ENCODE peak calls at places on chromosomes 2 and 18, in ten cellular contexts. T is lower lobe of right lung; P is psoas muscle; Z is CD8-positive, alpha-beta T cell; M is thoracic aorta; E is mesenchymal stem cell; S is Peyer's patch; B is spleen; F is PC-9; N is cardiac muscle cell. K is an unnamed sample.

GRCh38 chr2:150259746-150260145 is 227.7 kb downstream of the RND3 start:
- DNase-seq in T (no peak), P (no peak), Z (no peak), M (no peak), E (peak), S (no peak), B (no peak), F (no peak), N (no peak), K (no peak)

GRCh38 chr2:129775941-129776653 is 203.4 kb upstream of the RAB6C start:
- DNase-seq in T (no peak), P (no peak), Z (no peak), M (no peak), E (no peak), S (no peak), B (no peak), F (no peak), N (no peak), K (no peak)

GRCh38 chr2:101463885-101464653 is 10.8 kb downstream of the RFX8 start:
- DNase-seq in T (no peak), P (no peak), Z (no peak), M (no peak), E (peak), S (no peak), B (no peak), F (no peak), N (peak), K (no peak)

GRCh38 chr2:61421611-61422010 is 49.3 kb downstream of the USP34 start:
- DNase-seq in T (no peak), P (no peak), Z (no peak), M (no peak), E (no peak), S (peak), B (no peak), F (no peak), N (no peak), K (no peak)

GRCh38 chr2:186780701-186781316 is 68.2 kb downstream of the ZSWIM2 start:
- DNase-seq in T (no peak), P (no peak), Z (no peak), M (no peak), E (no peak), S (no peak), B (no peak), F (no peak), N (peak), K (no peak)

GRCh38 chr18:6297875-6298274 is 116.8 kb downstream of the L3MBTL4 start:
- DNase-seq in T (no peak), P (no peak), Z (no peak), M (no peak), E (no peak), S (no peak), B (no peak), F (no peak), N (no peak), K (no peak)

GRCh38 chr2:30780776-30781330 is 26.4 kb downstream of the CAPN13 start:
- DNase-seq in T (no peak), P (no peak), Z (no peak), M (no peak), E (no peak), S (no peak), B (no peak), F (no peak), N (no peak), K (no peak)

GRCh38 chr2:74576830-74577229 is 22.3 kb downstream of the DOK1 start:
- DNase-seq in T (no peak), P (no peak), Z (no peak), M (no peak), E (peak), S (no peak), B (no peak), F (no peak), N (peak), K (no peak)

GRCh38 chr2:62505109-62505508 is 886 bp downstream of the TMEM17 start:
- DNase-seq in T (no peak), P (no peak), Z (no peak), M (no peak), E (no peak), S (no peak), B (no peak), F (no peak), N (no peak), K (no peak)

GRCh38 chr2:219314804-219315468 is 5.7 kb upstream of the PTPRN start:
- DNase-seq in T (no peak), P (no peak), Z (no peak), M (no peak), E (no peak), S (no peak), B (no peak), F (no peak), N (no peak), K (no peak)

GRCh38 chr2:161036926-161037325 is 123.3 kb upstream of the TANK start:
- DNase-seq in T (no peak), P (no peak), Z (no peak), M (no peak), E (no peak), S (no peak), B (no peak), F (no peak), N (no peak), K (no peak)

GRCh38 chr18:24011095-24011917 is 3.2 kb upstream of the TTC39C start:
- DNase-seq in T (no peak), P (no peak), Z (no peak), M (no peak), E (no peak), S (no peak), B (no peak), F (no peak), N (no peak), K (no peak)

GRCh38 chr2:53740170-53740569 is 27.4 kb upstream of the CHAC2 start:
- DNase-seq in T (no peak), P (no peak), Z (no peak), M (no peak), E (peak), S (no peak), B (no peak), F (no peak), N (peak), K (no peak)

GRCh38 chr18:24959100-24959499 is 392.9 kb downstream of the ZNF521 start:
- DNase-seq in T (no peak), P (no peak), Z (no peak), M (no peak), E (peak), S (no peak), B (no peak), F (no peak), N (no peak), K (no peak)

GRCh38 chr18:48800877-48801727 is 149.7 kb downstream of the SMAD7 start:
- DNase-seq in T (peak), P (peak), Z (no peak), M (no peak), E (peak), S (no peak), B (peak), F (no peak), N (no peak), K (no peak)

GRCh38 chr18:50203801-50204604 is 9.1 kb upstream of the MYO5B start:
- DNase-seq in T (peak), P (no peak), Z (no peak), M (no peak), E (peak), S (no peak), B (no peak), F (peak), N (peak), K (peak)

GRCh38 chr2:69095246-69095645 is 82.3 kb downstream of the ANTXR1 start:
- DNase-seq in T (no peak), P (no peak), Z (no peak), M (no peak), E (peak), S (no peak), B (no peak), F (no peak), N (peak), K (no peak)

GRCh38 chr2:172178035-172178434 is 75.3 kb upstream of the DLX2 start:
- DNase-seq in T (no peak), P (no peak), Z (no peak), M (no peak), E (no peak), S (no peak), B (no peak), F (peak), N (no peak), K (no peak)

GRCh38 chr18:34694611-34695165 is 15.4 kb upstream of the DTNA start:
- DNase-seq in T (no peak), P (no peak), Z (no peak), M (no peak), E (no peak), S (no peak), B (no peak), F (no peak), N (peak), K (no peak)

GRCh38 chr2:17646838-17647701 is 106.5 kb downstream of the SMC6 start:
- DNase-seq in T (no peak), P (no peak), Z (no peak), M (no peak), E (no peak), S (no peak), B (no peak), F (no peak), N (no peak), K (no peak)

GRCh38 chr2:208266641-208267335 is 733 bp downstream of the PIKFYVE start:
- DNase-seq in T (no peak), P (no peak), Z (no peak), M (no peak), E (peak), S (no peak), B (no peak), F (no peak), N (peak), K (no peak)

GRCh38 chr18:63177822-63178525 is 141.6 kb downstream of the BCL2 start:
- DNase-seq in T (no peak), P (peak), Z (no peak), M (no peak), E (no peak), S (no peak), B (peak), F (no peak), N (no peak), K (no peak)

GRCh38 chr2:239106314-239106908 is 258.5 kb downstream of the TWIST2 start:
- DNase-seq in T (no peak), P (peak), Z (no peak), M (no peak), E (peak), S (no peak), B (no peak), F (peak), N (peak), K (peak)

GRCh38 chr2:48755473-48755872 is at the start of gene LHCGR:
- DNase-seq in T (peak), P (no peak), Z (no peak), M (no peak), E (no peak), S (no peak), B (peak), F (no peak), N (peak), K (no peak)

GRCh38 chr2:42132966-42133641 is 36.0 kb upstream of the EML4 start:
- DNase-seq in T (peak), P (peak), Z (peak), M (peak), E (peak), S (peak), B (peak), F (peak), N (peak), K (peak)

GRCh38 chr18:61964616-61965015 is 71.8 kb upstream of the RNF152 start:
- DNase-seq in T (no peak), P (no peak), Z (no peak), M (no peak), E (no peak), S (no peak), B (no peak), F (no peak), N (no peak), K (no peak)

GRCh38 chr2:197204855-197205254 is 105.7 kb downstream of the ANKRD44 start:
- DNase-seq in T (no peak), P (no peak), Z (no peak), M (no peak), E (no peak), S (no peak), B (no peak), F (no peak), N (peak), K (no peak)

GRCh38 chr18:75156831-75157230 is 52.1 kb downstream of the PTGR3 start:
- DNase-seq in T (no peak), P (no peak), Z (no peak), M (no peak), E (no peak), S (no peak), B (no peak), F (no peak), N (no peak), K (no peak)

GRCh38 chr2:16515709-16516108 is 149.9 kb downstream of the CYRIA start:
- DNase-seq in T (no peak), P (no peak), Z (no peak), M (no peak), E (no peak), S (no peak), B (no peak), F (no peak), N (no peak), K (no peak)

GRCh38 chr18:6593142-6593889 is 136.2 kb upstream of the ARHGAP28 start:
- DNase-seq in T (no peak), P (no peak), Z (no peak), M (no peak), E (no peak), S (no peak), B (no peak), F (no peak), N (no peak), K (no peak)

GRCh38 chr18:75211002-75211621 is 515 bp downstream of the TSHZ1 start:
- DNase-seq in T (peak), P (peak), Z (peak), M (no peak), E (no peak), S (no peak), B (peak), F (no peak), N (peak), K (no peak)

GRCh38 chr2:27322301-27322765 is 564 bp downstream of the MPV17 start:
- DNase-seq in T (peak), P (peak), Z (peak), M (no peak), E (peak), S (peak), B (peak), F (peak), N (no peak), K (no peak)

GRCh38 chr2:240762971-240763370 is 57.0 kb downstream of the KIF1A start:
- DNase-seq in T (no peak), P (no peak), Z (no peak), M (no peak), E (no peak), S (no peak), B (no peak), F (no peak), N (no peak), K (no peak)

GRCh38 chr18:43465483-43465882 is 188.2 kb upstream of the SYT4 start:
- DNase-seq in T (no peak), P (no peak), Z (no peak), M (no peak), E (no peak), S (no peak), B (no peak), F (no peak), N (no peak), K (no peak)

GRCh38 chr2:8107162-8107561 is 574.7 kb upstream of the ID2 start:
- DNase-seq in T (no peak), P (no peak), Z (no peak), M (no peak), E (no peak), S (no peak), B (no peak), F (no peak), N (no peak), K (no peak)

GRCh38 chr2:33275689-33276444 is 200.6 kb upstream of the RASGRP3 start:
- DNase-seq in T (no peak), P (peak), Z (peak), M (peak), E (peak), S (no peak), B (no peak), F (peak), N (peak), K (no peak)

GRCh38 chr2:221895366-221896121 is 323.4 kb upstream of the EPHA4 start:
- DNase-seq in T (no peak), P (no peak), Z (no peak), M (no peak), E (peak), S (no peak), B (no peak), F (no peak), N (no peak), K (no peak)

GRCh38 chr18:58922995-58923394 is 58.3 kb downstream of the ZNF532 start:
- DNase-seq in T (no peak), P (no peak), Z (no peak), M (no peak), E (no peak), S (no peak), B (no peak), F (no peak), N (no peak), K (no peak)
- H3K27ac ChIP-seq in T (no peak), P (no peak), Z (no peak), M (peak), E (no peak), S (no peak), B (no peak), F (no peak), N (peak), K (peak)

GRCh38 chr2:144511945-144512344 is 8.0 kb downstream of the ZEB2 start:
- DNase-seq in T (no peak), P (no peak), Z (no peak), M (no peak), E (no peak), S (no peak), B (no peak), F (no peak), N (no peak), K (no peak)
- H3K27ac ChIP-seq in T (peak), P (peak), Z (no peak), M (peak), E (peak), S (peak), B (peak), F (no peak), N (no peak), K (peak)

GRCh38 chr2:73257021-73257420 is 22.9 kb downstream of the CCT7 start:
- DNase-seq in T (no peak), P (no peak), Z (no peak), M (no peak), E (no peak), S (no peak), B (no peak), F (no peak), N (no peak), K (no peak)
- H3K27ac ChIP-seq in T (no peak), P (no peak), Z (no peak), M (no peak), E (no peak), S (no peak), B (no peak), F (no peak), N (no peak), K (no peak)

GRCh38 chr2:143071185-143071876 is 57.9 kb upstream of the ARHGAP15 start:
- DNase-seq in T (no peak), P (no peak), Z (no peak), M (no peak), E (no peak), S (no peak), B (no peak), F (peak), N (no peak), K (no peak)
- H3K27ac ChIP-seq in T (no peak), P (no peak), Z (no peak), M (no peak), E (no peak), S (no peak), B (peak), F (no peak), N (no peak), K (no peak)

GRCh38 chr2:105822186-105822585 is 77.5 kb downstream of the NCK2 start:
- DNase-seq in T (no peak), P (no peak), Z (no peak), M (no peak), E (peak), S (no peak), B (no peak), F (no peak), N (no peak), K (no peak)

GRCh38 chr2:105821428-105822125 is 76.9 kb downstream of the NCK2 start:
- DNase-seq in T (no peak), P (no peak), Z (no peak), M (no peak), E (peak), S (no peak), B (no peak), F (no peak), N (no peak), K (no peak)

GRCh38 chr2:105827351-105828096 is 82.8 kb downstream of the NCK2 start:
- DNase-seq in T (no peak), P (no peak), Z (no peak), M (no peak), E (no peak), S (no peak), B (no peak), F (no peak), N (no peak), K (no peak)

GRCh38 chr2:105820691-105821090 is 76.0 kb downstream of the NCK2 start:
- DNase-seq in T (no peak), P (no peak), Z (no peak), M (no peak), E (peak), S (no peak), B (no peak), F (no peak), N (no peak), K (no peak)

GRCh38 chr2:105824446-105824845 is 79.7 kb downstream of the NCK2 start:
- DNase-seq in T (no peak), P (no peak), Z (no peak), M (no peak), E (no peak), S (no peak), B (no peak), F (no peak), N (no peak), K (no peak)
- H3K27ac ChIP-seq in T (no peak), P (no peak), Z (no peak), M (no peak), E (no peak), S (no peak), B (peak), F (no peak), N (no peak), K (no peak)